ENCODE peak calls at places on chromosomes 11 and 22, in six cellular contexts. Z, M, Y, X, T and I are unnamed samples.
A peak's percentile ranks its signal among the peaks of the same experiment; 100 is the strongest.

GRCh38 chr22:36991220-36991619 is 28.0 kb downstream of the TST start:
- DNase-seq in Z (no peak), M (no peak), Y (no peak), X (no peak), T (no peak), I (no peak)

GRCh38 chr22:29083576-29084566 is 11.0 kb downstream of the KREMEN1 start:
- DNase-seq in Z (no peak), M (no peak), Y (peak; percentile 87), X (no peak), T (no peak), I (no peak)

GRCh38 chr11:36455658-36456111 is 54.4 kb downstream of the TRAF6 start:
- DNase-seq in Z (peak; percentile 44), M (peak; percentile 92), Y (peak; percentile 100), X (peak; percentile 97), T (no peak), I (peak; percentile 29)

GRCh38 chr11:70070736-70071135 is 7.4 kb upstream of the ANO1 start:
- DNase-seq in Z (no peak), M (no peak), Y (no peak), X (no peak), T (no peak), I (no peak)

GRCh38 chr22:47629273-47629711 is 866.8 kb downstream of the TBC1D22A start:
- DNase-seq in Z (no peak), M (no peak), Y (no peak), X (no peak), T (no peak), I (no peak)

GRCh38 chr11:69859275-69859934 is 40.2 kb upstream of the FGF3 start:
- DNase-seq in Z (no peak), M (no peak), Y (no peak), X (no peak), T (no peak), I (no peak)

GRCh38 chr22:39242809-39243442 is 1.9 kb downstream of the PDGFB start:
- DNase-seq in Z (no peak), M (no peak), Y (no peak), X (no peak), T (no peak), I (no peak)

GRCh38 chr11:108319541-108320145 is 96.8 kb downstream of the ATM start:
- DNase-seq in Z (no peak), M (no peak), Y (peak; percentile 72), X (no peak), T (no peak), I (no peak)

GRCh38 chr22:19495562-19496323 is 16.0 kb downstream of the CDC45 start:
- DNase-seq in Z (no peak), M (no peak), Y (no peak), X (no peak), T (no peak), I (no peak)

GRCh38 chr11:3861698-3862097 is 6.2 kb downstream of the STIM1 start:
- DNase-seq in Z (peak; percentile 69), M (no peak), Y (no peak), X (no peak), T (no peak), I (no peak)

GRCh38 chr11:65655570-65656332 is 7.0 kb downstream of the RELA start:
- DNase-seq in Z (no peak), M (no peak), Y (no peak), X (no peak), T (no peak), I (no peak)

GRCh38 chr11:58958500-58958899 is 19.2 kb downstream of the GLYATL1 start:
- DNase-seq in Z (peak; percentile 4), M (no peak), Y (peak; percentile 29), X (no peak), T (peak; percentile 4), I (no peak)

GRCh38 chr11:32266611-32267010 is 168.7 kb downstream of the WT1 start:
- DNase-seq in Z (no peak), M (no peak), Y (no peak), X (no peak), T (no peak), I (no peak)

GRCh38 chr22:38032681-38033521 is 24.3 kb upstream of the PICK1 start:
- DNase-seq in Z (no peak), M (peak; percentile 39), Y (peak; percentile 88), X (peak; percentile 73), T (no peak), I (no peak)

GRCh38 chr11:43366597-43367121 is 7.9 kb downstream of the TTC17 start:
- DNase-seq in Z (no peak), M (no peak), Y (peak; percentile 60), X (no peak), T (no peak), I (no peak)

GRCh38 chr11:34680918-34681554 is 60.1 kb downstream of the EHF start:
- DNase-seq in Z (no peak), M (peak; percentile 61), Y (peak; percentile 77), X (peak; percentile 17), T (no peak), I (no peak)

GRCh38 chr11:2893021-2893528 is 7.5 kb upstream of the CDKN1C start:
- DNase-seq in Z (no peak), M (no peak), Y (no peak), X (no peak), T (no peak), I (no peak)

GRCh38 chr11:63567044-63567840 is 4.1 kb upstream of the PLAAT2 start:
- DNase-seq in Z (no peak), M (peak; percentile 100), Y (peak; percentile 82), X (peak; percentile 35), T (peak; percentile 59), I (no peak)

GRCh38 chr11:112280268-112281126 is 19.8 kb upstream of the PLET1 start:
- DNase-seq in Z (peak; percentile 78), M (peak; percentile 53), Y (peak; percentile 79), X (peak; percentile 55), T (peak; percentile 55), I (peak; percentile 66)

GRCh38 chr11:44619931-44620725 is 54.7 kb downstream of the CD82 start:
- DNase-seq in Z (no peak), M (no peak), Y (no peak), X (no peak), T (no peak), I (no peak)

GRCh38 chr11:17529814-17530162 is 14.4 kb downstream of the USH1C start:
- DNase-seq in Z (no peak), M (no peak), Y (no peak), X (no peak), T (no peak), I (no peak)

GRCh38 chr11:69923641-69924307 is 104.6 kb upstream of the FGF3 start:
- DNase-seq in Z (no peak), M (no peak), Y (no peak), X (no peak), T (no peak), I (no peak)